ENCODE peak calls at places on chromosomes 13 and 19, in four cellular contexts. U, O, Z and E are unnamed samples.

GRCh38 chr19:1513492-1514294 is 874 bp upstream of the ADAMTSL5 start:
- DNase-seq in U (no peak), Z (no peak), O (peak; percentile 54), E (peak; percentile 66)

GRCh38 chr13:99087954-99088491 is 110.2 kb upstream of the DOCK9 start:
- DNase-seq in Z (no peak), U (no peak), O (no peak), E (no peak)

GRCh38 chr19:679418-680286 is 3.5 kb downstream of the FSTL3 start:
- DNase-seq in O (no peak), U (peak; percentile 95), Z (peak; percentile 35), E (peak; percentile 72)

GRCh38 chr13:25329706-25330105 is 28.3 kb downstream of the NUP58 start:
- DNase-seq in O (no peak), U (no peak), Z (no peak), E (peak; percentile 42)

GRCh38 chr13:46168341-46168740 is 13.6 kb downstream of the LCP1 start:
- DNase-seq in Z (no peak), O (peak; percentile 20), U (no peak), E (no peak)

GRCh38 chr19:39355253-39355652 is 13.0 kb downstream of the SAMD4B start:
- DNase-seq in Z (no peak), U (no peak), O (no peak), E (no peak)

GRCh38 chr13:47955836-47956235 is 45.2 kb downstream of the SUCLA2 start:
- DNase-seq in Z (no peak), U (no peak), O (no peak), E (no peak)

GRCh38 chr19:17952041-17952976 is 14.6 kb upstream of the KCNN1 start:
- DNase-seq in Z (no peak), U (no peak), O (no peak), E (no peak)

GRCh38 chr19:3463039-3463958 is 17.0 kb downstream of the SMIM24 start:
- DNase-seq in O (peak; percentile 26), Z (no peak), U (no peak), E (no peak)

GRCh38 chr13:26919311-26919710 is 158.7 kb upstream of the GPR12 start:
- DNase-seq in Z (no peak), U (no peak), O (no peak), E (peak; percentile 5)

GRCh38 chr19:18488838-18489626 is 32.8 kb downstream of the ELL start:
- DNase-seq in U (no peak), Z (no peak), O (peak; percentile 69), E (no peak)

GRCh38 chr19:2045501-2046045 is 5.5 kb downstream of the MKNK2 start:
- DNase-seq in O (peak; percentile 96), U (peak; percentile 87), Z (no peak), E (no peak)

GRCh38 chr13:66348745-66349720 is 881.1 kb downstream of the PCDH9 start:
- DNase-seq in Z (no peak), U (no peak), O (no peak), E (no peak)

GRCh38 chr13:102233566-102234208 is 168.2 kb downstream of the FGF14 start:
- DNase-seq in Z (no peak), U (no peak), O (no peak), E (no peak)

GRCh38 chr13:57353831-57354230 is 186.8 kb downstream of the PRR20E start:
- DNase-seq in O (no peak), U (no peak), Z (no peak), E (no peak)

GRCh38 chr13:94967183-94968039 is 255.1 kb upstream of the SOX21 start:
- DNase-seq in U (no peak), O (no peak), Z (no peak), E (no peak)

GRCh38 chr13:25691654-25692053 is 319.9 kb downstream of the ATP8A2 start:
- DNase-seq in Z (no peak), U (no peak), O (no peak), E (no peak)

GRCh38 chr13:112740502-112741131 is 50.8 kb downstream of the ATP11A start:
- DNase-seq in Z (no peak), U (peak; percentile 92), O (peak; percentile 90), E (peak; percentile 88)

GRCh38 chr19:45645631-45646344 is 6.6 kb upstream of the EML2 start:
- DNase-seq in U (peak; percentile 93), O (peak; percentile 67), Z (peak; percentile 68), E (peak; percentile 70)

GRCh38 chr19:21396893-21397572 is at the start of gene ZNF493:
- DNase-seq in U (peak; percentile 98), O (peak; percentile 94), Z (peak; percentile 91), E (peak; percentile 92)
- H3K4me3 ChIP-seq in U (peak within 1 kb of the TSS; percentile 81), O (peak within 1 kb of the TSS; percentile 87), Z (peak within 1 kb of the TSS; percentile 77), E (peak within 1 kb of the TSS; percentile 96)

GRCh38 chr19:30228726-30229523 is 143.3 kb upstream of the ZNF536 start:
- DNase-seq in O (no peak), Z (no peak), U (no peak), E (peak; percentile 57)
- H3K4me3 ChIP-seq in O (no peak overlapping the region), Z (peak overlapping the region; percentile 47), U (no peak overlapping the region), E (peak overlapping the region; percentile 77)

DNA sequence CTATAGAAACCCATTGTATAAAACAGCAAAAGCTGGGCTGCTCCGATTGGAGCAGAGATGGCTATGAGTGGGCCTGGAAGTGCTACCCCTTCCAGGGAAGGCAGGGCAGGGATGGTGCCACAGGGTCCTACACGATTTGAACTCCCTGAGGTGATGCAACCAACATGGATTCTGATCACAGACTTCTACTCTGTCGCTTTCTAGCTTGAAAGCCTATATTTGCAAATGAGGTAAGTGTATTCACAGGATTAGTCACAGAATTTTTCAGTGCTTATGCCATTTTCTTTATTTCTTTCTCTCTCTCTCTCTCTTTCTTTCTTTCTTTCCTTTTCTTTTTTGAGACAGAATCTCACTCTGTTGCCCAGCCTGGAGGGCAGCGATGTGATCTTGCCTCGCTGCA is 179.0 kb downstream of the SPRY2 start:
- DNase-seq in U (no peak), O (no peak), Z (no peak), E (no peak)
- H3K4me3 ChIP-seq in U (no peak overlapping the region), O (no peak overlapping the region), Z (no peak overlapping the region), E (no peak overlapping the region)

GRCh38 chr19:16190736-16191135 is 5.5 kb downstream of the FAM32A start:
- DNase-seq in Z (no peak), O (no peak), U (no peak), E (no peak)

GRCh38 chr19:16190198-16190597 is 5.0 kb downstream of the FAM32A start:
- DNase-seq in O (peak; percentile 50), U (no peak), Z (no peak), E (no peak)

GRCh38 chr19:16197188-16197621 is 506 bp upstream of the AP1M1 start:
- DNase-seq in U (no peak), Z (peak; percentile 55), O (no peak), E (peak; percentile 93)

GRCh38 chr19:16191216-16191908 is 6.2 kb downstream of the FAM32A start:
- DNase-seq in Z (no peak), O (no peak), U (no peak), E (no peak)

GRCh38 chr19:16193466-16193865 is 4.2 kb upstream of the AP1M1 start:
- DNase-seq in U (no peak), O (no peak), Z (no peak), E (no peak)
- H3K4me3 ChIP-seq in U (no peak overlapping the region), O (no peak overlapping the region), Z (no peak overlapping the region), E (no peak overlapping the region)